ENCODE peak calls at places on chromosomes 5 and 9, in eight cellular contexts. I is neural progenitor cell, D is A549, B is GM23338, K is psoas muscle, J is iPS DF 6.9, E is uterus, P is tibial artery. N is an unnamed sample. For H3K4me1, the result is how much of the 10 kb centered on the place peaks cover.

GRCh38 chr5:119397518-119398380 is 41.9 kb downstream of the TNFAIP8 start:
- DNase-seq in I (no peak), D (peak), B (no peak), K (no peak), J (no peak), E (no peak), P (no peak), N (no peak)

GRCh38 chr9:114180701-114181582 is 25.6 kb downstream of the COL27A1 start:
- DNase-seq in I (peak), D (no peak), B (peak), K (no peak), J (no peak), E (peak), P (no peak), N (no peak)

GRCh38 chr9:114314881-114315722 is 7.8 kb upstream of the ORM1 start:
- DNase-seq in I (no peak), D (no peak), B (no peak), K (no peak), J (no peak), E (peak), P (no peak), N (no peak)

GRCh38 chr5:151895660-151896040 is 29.0 kb downstream of the GLRA1 start:
- DNase-seq in I (no peak), D (no peak), B (no peak), K (no peak), J (no peak), E (no peak), P (no peak), N (no peak)

GRCh38 chr9:33881635-33882034 is 64.7 kb downstream of the UBE2R2 start:
- DNase-seq in I (no peak), D (no peak), B (no peak), K (no peak), J (no peak), E (no peak), P (no peak), N (no peak)

GRCh38 chr5:103373576-103374472 is 115.3 kb downstream of the MACIR start:
- DNase-seq in I (no peak), D (no peak), B (no peak), K (no peak), J (no peak), E (no peak), P (no peak), N (no peak)

GRCh38 chr9:8917978-8918739 is 1118.6 kb upstream of the DMAC1 start:
- DNase-seq in I (no peak), D (no peak), B (no peak), K (no peak), J (no peak), E (no peak), P (no peak), N (no peak)

GRCh38 chr5:61333351-61334223 is 1.5 kb downstream of the ZSWIM6 start:
- DNase-seq in I (peak), D (no peak), B (peak), K (peak), J (no peak), E (peak), P (peak), N (peak)

GRCh38 chr5:139155333-139155732 is 42.8 kb downstream of the SIL1 start:
- DNase-seq in I (no peak), D (no peak), B (no peak), K (no peak), J (no peak), E (no peak), P (no peak), N (no peak)

GRCh38 chr9:98795970-98796363 is 388 bp downstream of the ANKS6 start:
- DNase-seq in I (peak), D (no peak), B (peak), K (peak), J (no peak), E (no peak), P (no peak), N (no peak)
- H3K27ac ChIP-seq in I (no peak), D (peak), B (no peak), K (peak), J (no peak), E (peak), P (peak), N (no peak)

DNA sequence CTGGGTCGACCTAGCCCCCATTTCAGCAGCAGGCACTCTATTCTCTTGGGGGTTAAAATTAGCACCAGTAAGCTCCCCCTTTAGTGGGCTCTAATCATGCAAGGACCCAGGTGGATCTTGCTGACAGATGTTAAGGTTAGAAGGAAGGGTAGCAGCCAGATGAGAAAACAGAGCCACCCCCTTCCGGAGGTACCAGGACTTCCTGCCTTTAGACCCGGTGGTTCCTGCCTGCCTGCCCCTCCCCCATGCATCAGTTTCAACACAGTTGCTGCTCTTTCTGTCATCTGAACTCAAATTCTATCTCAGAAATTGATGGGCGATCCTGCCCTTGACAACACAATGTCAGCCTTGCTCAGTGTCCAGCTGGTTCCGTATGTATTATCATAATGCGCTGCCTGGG is 287.3 kb downstream of the EBF1 start:
- DNase-seq in I (no peak), D (no peak), B (peak), K (peak), J (no peak), E (no peak), P (no peak), N (peak)
- H3K4me3 ChIP-seq in I (no peak), D (no peak), B (peak), K (no peak), J (no peak), E (no peak), P (no peak), N (peak)

GRCh38 chr9:131402738-131403492 is 9.0 kb downstream of the PRRC2B start:
- DNase-seq in I (peak), D (peak), B (no peak), K (peak), J (no peak), E (peak), P (peak), N (no peak)
- H3K4me1 ChIP-seq in I (half or more), D (half or more), B (half or more), K (half or more), J (under half), E (half or more), P (half or more), N (half or more)

DNA sequence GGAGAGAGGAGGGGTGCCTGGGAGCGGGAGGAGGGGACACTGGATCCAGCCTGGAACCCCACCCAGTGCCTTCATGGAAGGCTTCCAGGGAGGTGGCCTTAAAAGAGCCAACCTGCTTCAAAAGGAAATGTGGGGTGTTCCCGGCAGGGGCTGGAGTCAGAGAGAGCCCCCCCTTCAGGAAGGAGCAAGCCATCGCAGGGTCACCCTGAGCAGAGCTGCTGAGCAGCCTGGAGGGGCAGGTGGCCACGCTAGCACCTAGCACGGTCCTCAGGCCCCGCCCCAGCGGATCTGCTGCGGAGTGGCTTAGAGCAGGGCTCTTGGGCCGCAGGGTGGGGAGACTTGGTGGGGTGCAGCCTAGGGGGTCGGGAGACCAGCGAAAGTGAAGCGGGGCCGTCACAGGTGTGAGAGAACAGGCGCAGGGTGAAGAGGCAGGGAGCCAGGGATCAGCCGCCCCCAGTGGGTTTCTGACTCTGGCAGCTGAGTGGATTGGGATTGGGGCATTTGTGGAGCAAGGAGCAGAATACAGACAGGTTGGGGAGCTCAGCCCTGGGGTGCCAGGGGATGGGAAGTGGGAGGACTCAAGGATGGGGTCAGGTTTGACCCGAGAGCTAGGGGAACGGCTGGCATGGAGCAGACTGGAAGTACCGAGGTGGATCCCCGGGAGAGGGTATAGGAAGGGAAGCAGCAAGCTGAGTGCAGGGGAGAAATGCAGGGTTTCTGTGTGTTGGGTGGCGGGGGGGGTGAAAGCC is 1.5 kb downstream of the LCN2 start:
- DNase-seq in I (peak), D (peak), B (peak), K (peak), J (peak), E (no peak), P (no peak), N (no peak)
- H3K27ac ChIP-seq in I (no peak), D (peak), B (no peak), K (no peak), J (no peak), E (no peak), P (no peak), N (no peak)

DNA sequence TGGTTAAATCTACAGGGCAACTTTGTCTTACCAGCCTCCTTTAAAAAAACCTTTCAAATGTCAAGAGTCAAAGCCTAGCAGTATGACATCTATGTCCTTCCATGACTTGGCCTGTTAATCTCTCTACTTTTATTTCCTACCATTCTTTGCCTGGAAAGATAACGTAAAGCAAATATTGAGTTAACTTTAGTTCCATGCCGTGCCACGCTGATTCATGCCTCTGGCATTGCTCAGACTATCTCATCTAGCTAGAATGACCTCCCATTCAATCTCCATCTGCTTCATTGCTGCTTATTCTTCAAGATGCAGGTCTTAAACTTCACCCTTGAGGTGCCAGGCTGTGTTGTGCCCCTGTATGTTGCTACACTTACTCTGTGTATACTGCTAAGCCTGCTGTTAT is 729.8 kb downstream of the EFNA5 start:
- DNase-seq in I (no peak), D (peak), B (no peak), K (no peak), J (no peak), E (no peak), P (no peak), N (no peak)
- H3K4me3 ChIP-seq in I (no peak), D (no peak), B (no peak), K (no peak), J (no peak), E (no peak), P (no peak), N (no peak)

GRCh38 chr5:114649878-114650277 is 288.0 kb downstream of the KCNN2 start:
- DNase-seq in I (no peak), D (no peak), B (no peak), K (no peak), J (no peak), E (no peak), P (no peak), N (no peak)

DNA sequence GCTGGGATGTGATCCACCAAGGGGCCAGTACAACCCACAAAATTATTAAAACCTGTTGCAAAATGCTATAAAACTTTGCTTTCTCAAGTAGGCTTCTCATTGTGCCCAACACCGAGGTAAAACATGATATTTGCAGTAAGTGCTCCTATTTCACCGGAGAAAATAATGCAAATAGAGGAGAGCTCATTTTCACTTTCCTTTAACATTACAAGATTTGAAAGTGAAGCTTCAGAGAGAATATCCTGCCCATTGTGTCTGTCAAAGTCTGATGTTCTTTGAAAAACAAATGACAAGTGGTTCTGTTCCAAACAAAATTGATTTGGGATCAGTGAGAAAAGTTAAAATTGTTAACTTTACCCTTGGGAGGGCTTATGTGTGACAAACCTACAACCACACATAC is 287.1 kb downstream of the KCNN2 start:
- DNase-seq in I (no peak), D (no peak), B (no peak), K (no peak), J (no peak), E (no peak), P (no peak), N (no peak)
- H3K4me1 ChIP-seq in I (under half), D (under half), B (under half), K (under half), J (under half), E (under half), P (under half), N (under half)

GRCh38 chr5:53476531-53477480 is 3.6 kb upstream of the FST start:
- DNase-seq in I (no peak), D (no peak), B (no peak), K (no peak), J (no peak), E (no peak), P (no peak), N (no peak)
- H3K27ac ChIP-seq in I (no peak), D (no peak), B (no peak), K (no peak), J (no peak), E (no peak), P (no peak), N (no peak)

GRCh38 chr5:150640311-150641005 is at the start of gene SYNPO:
- DNase-seq in I (no peak), D (peak), B (no peak), K (peak), J (no peak), E (peak), P (peak), N (no peak)
- H3K4me3 ChIP-seq in I (no peak), D (peak), B (no peak), K (peak), J (no peak), E (no peak), P (peak), N (no peak)

GRCh38 chr9:121745396-121745695 is 93.9 kb downstream of the DAB2IP start:
- DNase-seq in I (no peak), D (no peak), B (no peak), K (no peak), J (no peak), E (no peak), P (no peak), N (no peak)
- H3K4me1 ChIP-seq in I (under half), D (under half), B (under half), K (half or more), J (under half), E (under half), P (half or more), N (under half)

GRCh38 chr5:14185336-14186131 is 42.4 kb downstream of the TRIO start:
- DNase-seq in I (no peak), D (peak), B (no peak), K (peak), J (no peak), E (no peak), P (no peak), N (no peak)
- H3K27ac ChIP-seq in I (no peak), D (peak), B (peak), K (peak), J (no peak), E (peak), P (peak), N (no peak)